ENCODE peak calls at places on chromosomes 5 and 9, in five cellular contexts. Z is D341Med, W is GM12865, D is GM19239, Y is NT2/D1. R is an unnamed sample.

GRCh38 chr5:180718810-180719453 is 20.9 kb downstream of the OR2Y1 start:
- DNase-seq in D (peak; percentile 12), W (peak; percentile 48), Y (peak; percentile 13), Z (peak; percentile 44), R (peak; percentile 31)

GRCh38 chr5:108212775-108213346 is 169.0 kb downstream of the FBXL17 start:
- DNase-seq in Z (no peak), Y (peak; percentile 70), D (no peak), W (peak; percentile 3), R (no peak)

GRCh38 chr5:137075163-137075970 is 423.8 kb downstream of the SPOCK1 start:
- DNase-seq in Y (peak; percentile 71), D (peak; percentile 12), W (peak; percentile 49), Z (peak; percentile 84), R (peak; percentile 56)

GRCh38 chr5:180799902-180800801 is 2.5 kb downstream of the MGAT1 start:
- DNase-seq in Z (no peak), W (no peak), D (no peak), Y (no peak), R (no peak)

GRCh38 chr5:169805527-169805934 is 168.5 kb downstream of the DOCK2 start:
- DNase-seq in Y (no peak), D (peak; percentile 28), Z (no peak), W (peak; percentile 95), R (peak; percentile 69)

GRCh38 chr5:142726188-142726731 is 40.4 kb upstream of the FGF1 start:
- DNase-seq in Z (no peak), D (no peak), W (peak; percentile 40), Y (no peak), R (no peak)

GRCh38 chr5:7396169-7397004 is 449 bp downstream of the ADCY2 start:
- DNase-seq in Y (no peak), Z (peak; percentile 74), W (no peak), D (no peak), R (peak; percentile 21)

GRCh38 chr5:58497956-58498942 is 7.0 kb downstream of the GAPT start:
- DNase-seq in Y (peak; percentile 22), Z (peak; percentile 46), W (no peak), D (no peak), R (no peak)

GRCh38 chr5:124652892-124653441 is 93.5 kb downstream of the ZNF608 start:
- DNase-seq in Y (no peak), W (no peak), D (no peak), Z (no peak), R (no peak)

GRCh38 chr9:101791938-101792337 is 53.5 kb upstream of the GRIN3A start:
- DNase-seq in W (peak; percentile 57), Z (peak; percentile 77), D (no peak), Y (peak; percentile 79), R (no peak)

GRCh38 chr9:113580041-113580953 is 116.8 kb downstream of the RGS3 start:
- DNase-seq in W (peak; percentile 65), Y (no peak), D (no peak), Z (no peak), R (peak; percentile 64)

GRCh38 chr5:1038417-1039209 is 30.0 kb downstream of the NKD2 start:
- DNase-seq in Y (no peak), D (no peak), W (no peak), Z (no peak), R (no peak)

GRCh38 chr5:172887735-172888134 is 53.7 kb downstream of the ERGIC1 start:
- DNase-seq in W (no peak), D (no peak), Y (no peak), Z (no peak), R (no peak)

GRCh38 chr5:106481375-106481774 is 1189.4 kb downstream of the EFNA5 start:
- DNase-seq in Y (no peak), W (no peak), Z (no peak), D (no peak), R (no peak)

GRCh38 chr5:100827481-100827889 is 75.6 kb downstream of the ST8SIA4 start:
- DNase-seq in Y (no peak), D (no peak), W (peak; percentile 67), Z (no peak), R (no peak)

GRCh38 chr5:126599499-126599898 is 1.2 kb upstream of the PHAX start:
- DNase-seq in Y (no peak), Z (no peak), D (no peak), W (no peak), R (no peak)

GRCh38 chr5:139759219-139759721 is 36.3 kb upstream of the PSD2 start:
- DNase-seq in Y (no peak), D (no peak), W (no peak), Z (no peak), R (no peak)

GRCh38 chr5:1951165-1951816 is 68.6 kb upstream of the IRX4 start:
- DNase-seq in D (no peak), W (no peak), Z (no peak), Y (no peak), R (no peak)

GRCh38 chr5:62722360-62722759 is 143.7 kb downstream of the LRRC70 start:
- DNase-seq in Y (no peak), D (no peak), W (no peak), Z (no peak), R (no peak)

GRCh38 chr9:125701351-125701750 is 5.7 kb downstream of the MAPKAP1 start:
- DNase-seq in W (peak; percentile 67), Z (no peak), D (no peak), Y (peak; percentile 63), R (no peak)

GRCh38 chr9:21334603-21334968 is 618 bp downstream of the KLHL9 start:
- DNase-seq in W (no peak), Z (no peak), Y (no peak), D (no peak), R (no peak)

GRCh38 chr9:120610975-120611689 is 31.2 kb upstream of the CDK5RAP2 start:
- DNase-seq in D (no peak), W (peak; percentile 5), Y (no peak), Z (no peak), R (no peak)

GRCh38 chr5:78727786-78728761 is 79.5 kb upstream of the LHFPL2 start:
- DNase-seq in W (peak; percentile 93), Z (no peak), D (peak; percentile 44), Y (no peak), R (peak; percentile 55)

GRCh38 chr5:149702607-149702952 is 27.5 kb upstream of the PPARGC1B start:
- DNase-seq in Z (no peak), D (no peak), Y (no peak), W (no peak), R (no peak)

GRCh38 chr5:147887026-147887627 is 8.6 kb downstream of the SCGB3A2 start:
- DNase-seq in W (peak; percentile 22), Z (no peak), D (no peak), Y (peak; percentile 20), R (no peak)

GRCh38 chr9:12314589-12314988 is 378.6 kb upstream of the TYRP1 start:
- DNase-seq in W (no peak), Z (no peak), D (no peak), Y (no peak), R (no peak)

GRCh38 chr9:137279741-137280477 is 2.4 kb downstream of the TOR4A start:
- DNase-seq in Z (no peak), D (no peak), Y (no peak), W (no peak), R (no peak)

GRCh38 chr9:96327694-96328352 is 25.8 kb upstream of the HSD17B3 start:
- DNase-seq in D (peak; percentile 36), Z (peak; percentile 55), Y (no peak), W (peak; percentile 52), R (peak; percentile 62)

GRCh38 chr9:113734826-113735225 is 141.3 kb upstream of the ZNF618 start:
- DNase-seq in W (no peak), D (no peak), Z (no peak), Y (no peak), R (no peak)

GRCh38 chr9:84832453-84832852 is 162.9 kb downstream of the NTRK2 start:
- DNase-seq in Y (no peak), W (no peak), D (no peak), Z (no peak), R (no peak)

GRCh38 chr5:78627766-78628165 is 20.8 kb downstream of the LHFPL2 start:
- DNase-seq in D (no peak), Y (no peak), W (no peak), Z (no peak), R (no peak)

R was measured in GM13977.